ENCODE peak calls at places on chromosomes 4 and X, in five cellular contexts. O, A, L, K and V are unnamed samples.

GRCh38 chrX:94361241-94361640 is 687.2 kb downstream of the FAM133A start:
- DNase-seq in O (no peak), K (no peak), L (no peak), A (no peak), V (no peak)

GRCh38 chr4:8281519-8282133 is 12.1 kb downstream of the HTRA3 start:
- DNase-seq in O (no peak), K (no peak), L (no peak), A (no peak), V (no peak)

GRCh38 chr4:185134176-185134869 is 8.7 kb upstream of the SLC25A4 start:
- DNase-seq in K (peak), O (peak), A (peak), L (no peak), V (no peak)

GRCh38 chr4:3851211-3851610 is 85.0 kb downstream of the ADRA2C start:
- DNase-seq in K (no peak), O (no peak), L (no peak), A (no peak), V (no peak)

GRCh38 chr4:73729534-73730165 is 10.7 kb upstream of the CXCL8 start:
- DNase-seq in K (no peak), L (peak), O (peak), A (peak), V (no peak)

GRCh38 chrX:153776611-153777045 is 4.2 kb upstream of the SRPK3 start:
- DNase-seq in A (no peak), K (no peak), L (no peak), O (no peak), V (no peak)

GRCh38 chr4:3442959-3443749 is 1.4 kb downstream of the HGFAC start:
- DNase-seq in K (peak), L (no peak), A (peak), O (peak), V (no peak)

GRCh38 chr4:6489962-6490361 is 17.5 kb upstream of the PPP2R2C start:
- DNase-seq in L (no peak), O (no peak), A (no peak), K (no peak), V (no peak)

GRCh38 chr4:95701500-95701899 is 138.4 kb upstream of the PDHA2 start:
- DNase-seq in A (no peak), L (no peak), K (no peak), O (no peak), V (no peak)

GRCh38 chrX:133776072-133776471 is 209.3 kb downstream of the GPC3 start:
- DNase-seq in O (peak), K (peak), L (peak), A (no peak), V (peak)